ENCODE peak calls at places on chromosomes 16 and 17, in five cellular contexts. G is BE2C, E is colonic mucosa, B is fibroblast of mammary gland, W is fibroblast of lung. D is an unnamed sample.

GRCh38 chr16:75506567-75506966 is 11.3 kb upstream of the CHST6 start:
- DNase-seq in G (no peak), B (peak), E (peak), W (peak), D (no peak)

GRCh38 chr17:51120357-51120738 is 320 bp downstream of the SPAG9 start:
- DNase-seq in B (no peak), G (no peak), E (peak), W (peak), D (peak)

GRCh38 chr16:82657786-82658185 is 31.0 kb downstream of the CDH13 start:
- DNase-seq in G (no peak), B (no peak), W (no peak), E (no peak), D (no peak)

GRCh38 chr17:56592487-56593072 is 919 bp upstream of the NOG start:
- DNase-seq in G (peak), W (peak), B (peak), E (peak), D (peak)

GRCh38 chr16:21302898-21303528 is 24.9 kb upstream of the CRYM start:
- DNase-seq in G (no peak), E (peak), W (peak), B (peak), D (no peak)

GRCh38 chr17:42354956-42355843 is 33.0 kb downstream of the STAT3 start:
- DNase-seq in G (no peak), W (peak), B (peak), E (no peak), D (no peak)

GRCh38 chr16:51355871-51356270 is 204.8 kb upstream of the SALL1 start:
- DNase-seq in B (no peak), G (no peak), E (no peak), W (no peak), D (no peak)

GRCh38 chr16:78179666-78180065 is 80.2 kb downstream of the WWOX start:
- DNase-seq in G (no peak), B (no peak), W (no peak), E (no peak), D (no peak)

GRCh38 chr16:67632415-67633172 is 12.3 kb upstream of the CARMIL2 start:
- DNase-seq in G (no peak), W (peak), B (peak), E (no peak), D (peak)

GRCh38 chr17:17033466-17033865 is 8.8 kb upstream of the MPRIP start:
- DNase-seq in G (no peak), E (no peak), W (no peak), B (no peak), D (no peak)

GRCh38 chr16:48445782-48446533 is 60.7 kb upstream of the SIAH1 start:
- DNase-seq in G (no peak), W (no peak), E (peak), B (no peak), D (no peak)

GRCh38 chr16:62540496-62540895 is 504.3 kb upstream of the CDH8 start:
- DNase-seq in G (peak), E (no peak), W (no peak), B (no peak), D (peak)

GRCh38 chr16:79598341-79599181 is 2.0 kb downstream of the MAF start:
- DNase-seq in W (peak), E (peak), B (peak), G (no peak), D (peak)

GRCh38 chr17:58153046-58153445 is 4.9 kb downstream of the OR4D1 start:
- DNase-seq in W (no peak), G (no peak), B (no peak), E (no peak), D (no peak)

GRCh38 chr16:4517812-4518211 is 20.8 kb downstream of the CDIP1 start:
- DNase-seq in G (peak), E (no peak), W (peak), B (peak), D (no peak)

GRCh38 chr17:7897773-7898172 is 9.2 kb downstream of the CHD3 start:
- DNase-seq in B (peak), E (no peak), W (peak), G (no peak), D (no peak)

GRCh38 chr17:67364847-67365761 is 1.3 kb downstream of the PSMD12 start:
- DNase-seq in B (no peak), G (no peak), W (no peak), E (no peak), D (peak)

GRCh38 chr17:82837586-82838320 is 2.1 kb downstream of the ZNF750 start:
- DNase-seq in W (no peak), B (no peak), G (no peak), E (peak), D (peak)

GRCh38 chr17:6163632-6164319 is 93.6 kb downstream of the WSCD1 start:
- DNase-seq in B (peak), E (no peak), W (no peak), G (no peak), D (peak)

GRCh38 chr16:50281391-50282009 is 15.1 kb downstream of the ADCY7 start:
- DNase-seq in B (no peak), E (no peak), W (no peak), G (no peak), D (no peak)

GRCh38 chr16:9033125-9033830 is 58.2 kb upstream of the HAPSTR1 start:
- DNase-seq in W (peak), E (peak), B (peak), G (peak), D (peak)

GRCh38 chr17:34252890-34253525 is 2.1 kb upstream of the CCL2 start:
- DNase-seq in W (no peak), G (no peak), E (no peak), B (no peak), D (no peak)

GRCh38 chr17:51572115-51572514 is 311.8 kb downstream of the UTP18 start:
- DNase-seq in G (no peak), B (no peak), W (no peak), E (no peak), D (no peak)

GRCh38 chr16:21684199-21684598 is 20.4 kb downstream of the OTOA start:
- DNase-seq in W (no peak), B (peak), G (peak), E (peak), D (peak)

GRCh38 chr16:4402439-4403132 is 13.8 kb downstream of the CORO7 start:
- DNase-seq in G (peak), E (peak), B (peak), W (peak), D (peak)

DNA sequence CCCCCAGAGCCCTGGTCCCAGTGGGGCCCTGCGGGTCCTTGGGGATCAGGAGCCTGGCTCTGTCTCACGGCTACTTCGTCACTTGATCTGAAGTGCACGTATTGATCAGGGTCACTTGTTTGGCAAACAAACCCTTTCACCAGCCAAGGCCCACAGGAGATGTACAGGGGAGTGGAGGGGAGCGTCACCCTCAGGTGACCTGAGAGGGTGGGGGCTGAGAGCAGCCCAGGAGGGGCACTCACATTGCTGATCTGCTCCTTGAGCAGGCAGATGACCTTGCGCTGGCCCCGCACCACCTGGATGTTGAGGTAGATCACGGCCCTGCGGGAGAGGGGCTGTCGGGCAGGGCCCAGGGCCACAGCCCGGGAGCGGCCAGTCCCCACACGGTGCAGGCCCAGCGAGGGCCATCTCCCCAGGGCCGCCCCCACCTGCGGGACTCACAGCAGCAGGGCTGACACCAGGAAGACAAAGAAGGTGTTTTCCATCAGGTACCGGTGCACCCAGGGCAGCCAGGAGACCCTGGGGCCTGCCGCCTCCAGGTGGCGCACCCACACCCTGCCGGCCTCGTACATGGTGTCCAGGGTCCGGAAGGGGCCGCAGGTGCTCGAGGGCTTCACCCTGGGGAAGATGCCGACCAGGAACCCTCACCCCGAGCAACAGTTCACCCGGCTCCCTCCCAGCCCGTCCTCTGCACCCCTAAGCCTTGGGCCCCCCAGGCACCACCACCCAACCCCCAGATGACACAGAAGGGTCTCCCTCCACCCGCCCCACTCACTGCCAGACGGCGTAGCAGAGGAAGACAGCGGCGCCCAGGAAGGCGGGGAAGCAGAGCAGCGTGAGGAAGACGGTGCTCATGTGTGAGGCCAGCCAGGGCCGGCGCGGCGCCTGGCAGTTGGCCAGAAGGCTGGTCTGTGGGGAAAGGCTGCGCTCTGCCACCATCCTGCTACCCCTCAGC is 11.3 kb downstream of the TMC6 start:
- DNase-seq in E (no peak), W (no peak), B (no peak), G (peak), D (peak)
- TF ChIP-seq CTCF in E (no peak), W (no peak), B (no peak), G (peak), D (no peak)

DNA sequence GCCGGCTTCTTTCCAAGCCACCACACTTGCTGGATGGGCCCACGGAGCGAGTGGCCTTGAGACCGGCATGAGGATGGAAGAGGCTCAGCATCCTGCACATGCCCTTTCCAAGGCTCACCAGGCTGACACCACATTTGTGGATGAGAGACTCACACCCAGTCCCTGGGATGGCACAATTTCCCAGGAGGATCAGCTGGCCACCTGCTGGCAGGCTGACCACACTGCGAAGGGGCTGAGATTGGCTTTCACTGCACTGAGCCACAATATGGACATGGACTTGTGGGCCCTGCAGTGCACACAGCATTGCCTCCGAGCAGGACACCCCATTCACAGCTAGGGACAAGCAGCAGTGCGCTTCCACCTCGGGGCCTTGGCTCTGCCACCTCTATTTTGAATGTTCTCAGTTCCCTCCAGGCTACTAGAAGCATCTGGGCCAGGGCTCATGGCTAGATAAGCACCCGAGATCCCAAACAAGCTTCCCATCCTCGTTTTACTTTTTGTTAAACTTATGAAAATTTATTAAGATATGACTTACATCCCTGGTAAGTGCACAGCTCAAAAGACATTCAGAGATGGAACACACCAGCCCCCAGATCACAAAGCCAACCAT is 25.3 kb upstream of the KSR1 start:
- DNase-seq in G (peak), B (peak), W (peak), E (peak), D (peak)
- TF ChIP-seq CTCF in G (peak), B (peak), W (peak), E (peak), D (peak)

GRCh38 chr16:57091990-57092785 is at the start of gene CPNE2:
- DNase-seq in G (peak), W (peak), E (peak), B (peak), D (peak)
- TF ChIP-seq CTCF in G (no peak), W (no peak), E (no peak), B (no peak), D (no peak)

GRCh38 chr17:69503711-69504110 is 89.2 kb downstream of the MAP2K6 start:
- DNase-seq in B (no peak), G (no peak), W (no peak), E (no peak), D (no peak)

GRCh38 chr17:69502488-69502887 is 88.0 kb downstream of the MAP2K6 start:
- DNase-seq in B (no peak), W (peak), G (no peak), E (no peak), D (no peak)

GRCh38 chr17:69500911-69501429 is 86.5 kb downstream of the MAP2K6 start:
- DNase-seq in E (peak), B (no peak), W (peak), G (no peak), D (no peak)

GRCh38 chr17:69499301-69499700 is 84.8 kb downstream of the MAP2K6 start:
- DNase-seq in E (no peak), G (no peak), B (no peak), W (peak), D (no peak)

GRCh38 chr17:69501591-69502468 is 87.3 kb downstream of the MAP2K6 start:
- DNase-seq in G (no peak), E (peak), B (peak), W (peak), D (peak)
- TF ChIP-seq CTCF in G (no peak), E (no peak), B (no peak), W (no peak), D (no peak)

D was measured in thyroid gland.